ENCODE peak calls at places on chromosomes 7 and 10, in five cellular contexts. K is nephron progenitor cell, N is stomach, B is mesothelial cell of epicardium, O is Caco-2. X is an unnamed sample.

GRCh38 chr7:19181634-19182033 is 36.4 kb upstream of the FERD3L start:
- DNase-seq in B (no peak), N (no peak), K (no peak), O (no peak), X (no peak)

GRCh38 chr10:7243873-7244272 is 167.0 kb downstream of the SFMBT2 start:
- DNase-seq in K (no peak), B (no peak), N (no peak), O (no peak), X (no peak)

GRCh38 chr7:129498021-129498420 is 4.3 kb upstream of the SMKR1 start:
- DNase-seq in O (no peak), K (no peak), B (no peak), N (no peak), X (no peak)

GRCh38 chr10:61904711-61905445 is 3.4 kb downstream of the ARID5B start:
- DNase-seq in B (no peak), K (peak), O (peak), N (no peak), X (no peak)

GRCh38 chr10:27542812-27543211 is 38.7 kb downstream of the RAB18 start:
- DNase-seq in N (no peak), K (no peak), B (no peak), O (no peak), X (no peak)

GRCh38 chr10:26486985-26487850 is 49.1 kb downstream of the APBB1IP start:
- DNase-seq in N (no peak), O (peak), B (no peak), K (no peak), X (no peak)

GRCh38 chr7:132210821-132211220 is 365.4 kb downstream of the PLXNA4 start:
- DNase-seq in K (no peak), O (no peak), B (no peak), N (no peak), X (no peak)

GRCh38 chr10:28946479-28946878 is 269.2 kb downstream of the BAMBI start:
- DNase-seq in K (no peak), N (no peak), B (no peak), O (no peak), X (no peak)

GRCh38 chr7:30469303-30469702 is 9.3 kb downstream of the NOD1 start:
- DNase-seq in K (peak), N (no peak), B (no peak), O (peak), X (no peak)

GRCh38 chr10:129689681-129690080 is 222.6 kb downstream of the MGMT start:
- DNase-seq in O (no peak), B (no peak), N (no peak), K (no peak), X (no peak)

GRCh38 chr7:55274156-55274555 is 91.0 kb upstream of the LANCL2 start:
- DNase-seq in B (no peak), N (no peak), K (no peak), O (no peak), X (no peak)

GRCh38 chr7:105934577-105935185 is 28.4 kb upstream of the CDHR3 start:
- DNase-seq in O (peak), K (peak), B (no peak), N (peak), X (no peak)

GRCh38 chr7:55021951-55022617 is 3.3 kb downstream of the EGFR start:
- DNase-seq in K (no peak), N (no peak), O (no peak), B (no peak), X (no peak)

GRCh38 chr10:18418579-18419210 is 232.7 kb downstream of the NSUN6 start:
- DNase-seq in N (no peak), K (no peak), O (no peak), B (no peak), X (no peak)

GRCh38 chr7:117048854-117049321 is 95.6 kb downstream of the ST7 start:
- DNase-seq in N (no peak), K (no peak), B (no peak), O (no peak), X (no peak)

GRCh38 chr10:78332013-78332412 is 298.4 kb downstream of the RPS24 start:
- DNase-seq in O (no peak), N (no peak), K (no peak), B (no peak), X (no peak)
- TF ChIP-seq CTCF in O (no peak), N (no peak), K (no peak), B (no peak), X (no peak)

DNA sequence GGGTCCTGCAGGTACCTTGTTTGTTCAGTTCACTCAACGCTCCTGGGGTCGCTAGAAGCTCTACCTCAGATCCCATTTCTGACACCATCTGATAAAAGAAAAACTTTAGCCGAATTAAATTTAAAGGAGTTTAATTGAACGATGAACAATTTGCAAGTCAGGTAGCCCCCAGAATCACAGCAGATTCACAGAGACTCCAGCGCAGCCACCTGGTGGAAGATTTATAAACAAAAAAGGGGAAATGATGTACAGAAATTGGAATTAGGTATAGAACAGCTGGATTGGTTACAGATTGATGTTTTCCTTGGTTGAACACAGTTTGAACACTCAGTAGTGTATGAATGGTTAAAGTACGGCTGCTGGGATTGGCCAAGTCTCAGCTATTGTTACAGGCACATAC is 23.1 kb downstream of the FBXL13 start:
- DNase-seq in K (no peak), B (no peak), O (no peak), N (no peak), X (no peak)
- TF ChIP-seq CTCF in K (no peak), B (no peak), O (no peak), N (no peak), X (peak)

DNA sequence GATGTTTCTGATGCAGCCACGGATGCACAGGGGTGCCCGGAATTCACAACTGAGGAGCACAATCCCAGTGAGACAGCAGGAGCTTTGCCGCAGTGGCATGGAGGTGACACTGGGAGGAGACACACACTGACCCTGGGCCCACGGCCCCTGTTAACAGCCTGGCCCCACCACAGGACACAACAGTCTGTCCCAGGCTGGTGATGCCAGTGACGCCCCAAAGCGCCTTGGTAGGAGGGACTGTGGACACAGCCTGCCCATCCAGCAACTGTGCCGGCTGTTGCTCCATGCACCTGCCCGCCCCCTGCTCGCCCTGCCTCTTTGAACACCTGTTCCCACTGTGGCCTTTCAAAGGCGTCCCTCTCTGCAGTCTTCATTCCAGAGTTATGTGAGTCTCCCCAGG is 49.8 kb downstream of the KLF6 start:
- DNase-seq in O (peak), K (no peak), B (no peak), N (no peak), X (no peak)
- TF ChIP-seq CTCF in O (peak), K (peak), B (no peak), N (no peak), X (no peak)

DNA sequence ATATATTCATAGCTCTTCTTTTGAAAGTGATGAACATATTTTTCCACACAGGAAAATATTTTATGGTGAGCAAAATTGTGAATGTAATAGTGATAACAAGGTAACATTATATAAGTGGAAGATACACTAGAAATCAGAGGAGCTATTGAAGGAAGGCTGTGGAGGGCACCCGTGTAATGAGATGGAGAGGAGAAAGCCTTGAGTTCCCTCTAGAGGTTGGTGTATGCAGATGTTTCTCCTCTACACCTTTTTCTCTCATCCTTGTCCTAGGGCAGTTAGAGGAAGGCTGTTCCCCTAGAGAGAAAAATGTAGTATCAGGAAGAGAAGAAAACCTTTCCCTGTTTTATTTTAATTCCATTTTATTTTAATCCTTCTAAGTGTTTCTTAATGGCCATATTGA is 54.6 kb upstream of the NRG3 start:
- DNase-seq in B (no peak), N (no peak), O (peak), K (no peak), X (no peak)
- TF ChIP-seq CTCF in B (no peak), N (no peak), O (peak), K (peak), X (peak)